ENCODE peak calls at places on chromosomes 7 and 10, in five cellular contexts. L, B, C, M and S are unnamed samples. For H3K4me1, the result is how much of the 10 kb centered on the place peaks cover.

GRCh38 chr7:27585781-27586447 is 76.8 kb downstream of the HIBADH start:
- DNase-seq in L (no peak), B (no peak), C (no peak), M (peak), S (no peak)

GRCh38 chr7:40579401-40579800 is 444.6 kb downstream of the SUGCT start:
- DNase-seq in L (no peak), B (no peak), C (no peak), M (peak), S (peak)

GRCh38 chr7:135150072-135150782 is 2.4 kb downstream of the TMEM140 start:
- DNase-seq in L (no peak), B (no peak), C (no peak), M (no peak), S (no peak)

GRCh38 chr10:43053825-43054224 is 23.0 kb upstream of the RET start:
- DNase-seq in L (no peak), B (no peak), C (no peak), M (no peak), S (no peak)

GRCh38 chr10:27838291-27838690 is 92.7 kb upstream of the MKX start:
- DNase-seq in L (no peak), B (no peak), C (no peak), M (no peak), S (no peak)

GRCh38 chr10:101441539-101442455 is 87.8 kb downstream of the BTRC start:
- DNase-seq in L (peak), B (peak), C (no peak), M (peak), S (peak)

GRCh38 chr10:74585231-74586087 is 240.9 kb upstream of the KAT6B start:
- DNase-seq in L (peak), B (peak), C (peak), M (peak), S (no peak)

GRCh38 chr7:99733448-99733847 is 1.5 kb downstream of the CYP3A7 start:
- DNase-seq in L (no peak), B (no peak), C (no peak), M (no peak), S (no peak)

GRCh38 chr10:127968027-127968441 is 61.1 kb downstream of the PTPRE start:
- DNase-seq in L (peak), B (no peak), C (no peak), M (no peak), S (no peak)

GRCh38 chr10:57338823-57339558 is 928.7 kb downstream of the IPMK start:
- DNase-seq in L (no peak), B (peak), C (no peak), M (peak), S (peak)

GRCh38 chr10:17616403-17617030 is 657 bp downstream of the HACD1 start:
- DNase-seq in L (peak), B (peak), C (no peak), M (peak), S (no peak)

GRCh38 chr7:26608402-26608801 is 256.0 kb downstream of the SKAP2 start:
- DNase-seq in L (no peak), B (no peak), C (no peak), M (no peak), S (no peak)

GRCh38 chr7:28181921-28182517 is 1.4 kb upstream of the JAZF1 start:
- DNase-seq in L (no peak), B (no peak), C (no peak), M (no peak), S (no peak)

GRCh38 chr10:71436268-71436922 is 39.7 kb downstream of the CDH23 start:
- DNase-seq in L (no peak), B (no peak), C (no peak), M (peak), S (no peak)
- H3K27ac ChIP-seq in L (no peak), B (no peak), C (no peak), M (no peak), S (no peak)

GRCh38 chr10:70676511-70676910 is 4.2 kb downstream of the ADAMTS14 start:
- DNase-seq in L (no peak), B (no peak), C (no peak), M (no peak), S (no peak)
- H3K4me1 ChIP-seq in L (under half), B (under half), C (under half), M (under half), S (under half)

GRCh38 chr10:89374716-89375115 is 3.1 kb upstream of the IFIT1B start:
- DNase-seq in L (no peak), B (peak), C (no peak), M (peak), S (no peak)
- H3K27ac ChIP-seq in L (peak), B (peak), C (no peak), M (peak), S (no peak)

GRCh38 chr7:111159426-111159825 is 68.5 kb downstream of the LRRN3 start:
- DNase-seq in L (no peak), B (no peak), C (no peak), M (no peak), S (no peak)
- H3K4me1 ChIP-seq in L (under half), B (under half), C (under half), M (under half), S (under half)

GRCh38 chr7:5831196-5831595 is 49.4 kb upstream of the OCM start:
- DNase-seq in L (no peak), B (peak), C (no peak), M (peak), S (no peak)
- H3K27ac ChIP-seq in L (no peak), B (no peak), C (no peak), M (no peak), S (no peak)

GRCh38 chr10:13117842-13118783 is 18.1 kb downstream of the OPTN start:
- DNase-seq in L (no peak), B (no peak), C (no peak), M (no peak), S (no peak)
- H3K4me1 ChIP-seq in L (under half), B (under half), C (under half), M (under half), S (under half)

GRCh38 chr10:48792687-48793096 is 108.0 kb downstream of the WDFY4 start:
- DNase-seq in L (no peak), B (peak), C (no peak), M (peak), S (peak)
- H3K27ac ChIP-seq in L (no peak), B (no peak), C (no peak), M (no peak), S (peak)

DNA sequence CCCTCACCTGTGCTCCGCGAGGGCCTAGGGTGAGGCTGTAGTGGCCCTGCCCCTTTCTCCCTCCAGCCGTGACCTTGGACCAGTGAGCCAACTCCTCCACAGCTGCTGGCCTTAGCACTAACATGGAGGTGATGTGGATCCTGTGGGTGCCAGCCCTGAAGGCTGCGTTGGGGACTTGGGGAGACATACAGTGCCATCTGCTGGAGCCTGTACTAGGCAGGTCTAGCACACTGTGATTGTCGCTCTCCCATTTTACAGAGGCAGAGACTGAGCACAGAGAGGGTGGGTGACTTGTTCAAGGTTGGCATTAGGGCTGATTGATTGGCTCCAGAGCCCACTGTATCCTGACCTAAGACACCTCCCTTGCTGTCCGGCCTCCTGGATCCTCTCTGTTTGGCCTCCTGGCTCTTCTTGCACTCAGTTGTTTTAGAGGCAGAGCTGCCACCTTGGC is 37.6 kb downstream of the PRF1 start:
- DNase-seq in L (no peak), B (no peak), C (no peak), M (no peak), S (no peak)
- H3K4me1 ChIP-seq in L (under half), B (under half), C (under half), M (under half), S (under half)

GRCh38 chr10:124388823-124389612 is 29.7 kb downstream of the OAT start:
- DNase-seq in L (peak), B (peak), C (peak), M (peak), S (no peak)
- H3K27ac ChIP-seq in L (peak), B (no peak), C (no peak), M (no peak), S (no peak)

DNA sequence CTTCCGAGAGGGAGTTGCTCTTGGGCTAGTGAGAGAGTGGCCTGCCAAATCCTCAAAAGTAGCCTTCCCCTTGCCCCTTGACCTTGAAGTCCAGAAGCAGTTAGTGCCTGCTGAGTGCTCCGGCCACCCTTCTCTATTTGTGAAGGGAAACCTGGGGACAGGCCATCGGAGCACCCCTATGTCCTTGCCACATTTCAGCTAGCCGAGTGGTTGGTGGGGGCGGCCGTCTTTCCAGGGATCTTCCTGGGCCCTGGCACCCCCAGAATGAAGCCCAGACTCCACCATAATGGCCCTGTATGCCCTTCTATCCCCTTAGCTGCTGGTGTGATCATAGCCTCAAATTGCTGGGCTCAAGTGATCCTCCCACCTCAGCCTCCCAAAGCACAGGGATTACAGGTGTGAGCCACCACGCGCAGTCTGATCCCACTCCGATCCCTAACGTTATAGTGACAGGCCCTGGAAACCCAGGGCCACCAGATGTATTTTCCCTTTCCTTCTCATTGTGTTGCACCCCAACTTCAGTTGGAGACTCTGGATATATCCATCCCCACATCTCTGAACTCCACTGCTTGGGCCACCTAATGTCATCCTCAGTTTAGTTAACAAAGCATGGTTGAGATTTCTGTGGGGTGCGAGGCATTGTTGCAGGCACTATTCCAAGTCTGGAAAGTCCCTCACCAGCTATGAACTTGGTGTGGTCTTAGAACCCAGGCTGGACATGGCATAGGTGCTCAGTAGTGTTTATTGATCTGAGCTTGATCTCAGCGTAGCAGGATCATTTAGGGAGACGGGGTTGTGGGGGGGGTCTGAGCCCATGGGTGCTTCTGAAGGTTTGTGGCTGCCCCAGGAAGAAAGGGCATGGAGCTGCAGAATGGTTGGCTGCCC is 1.6 kb downstream of the TSPAN14 start:
- DNase-seq in L (no peak), B (no peak), C (no peak), M (no peak), S (no peak)
- H3K4me1 ChIP-seq in L (under half), B (half or more), C (half or more), M (under half), S (under half)